ENCODE peak calls at places on chromosomes 4 and X, in ten cellular contexts. One of them, this sample, is unnamed. For H3K4me1, the result is how much of the 10 kb centered on the place peaks cover.

GRCh38 chr4:83356899-83357661 is 22.4 kb upstream of the HPSE start:
- DNase-seq in pancreas: no peak
- DNase-seq in CD8-positive, alpha-beta memory T cell: no peak
- DNase-seq in prostate gland: no peak
- DNase-seq in hepatocyte: peak
- DNase-seq in endodermal cell: no peak
- DNase-seq in uterus: no peak
- DNase-seq in tibial artery: no peak
- DNase-seq in thoracic aorta: no peak
- DNase-seq in cardiac muscle cell: no peak
- DNase-seq in this sample: no peak

GRCh38 chrX:71991164-71991563 is 80.5 kb downstream of the NHSL2 start:
- DNase-seq in pancreas: no peak
- DNase-seq in CD8-positive, alpha-beta memory T cell: no peak
- DNase-seq in prostate gland: no peak
- DNase-seq in hepatocyte: no peak
- DNase-seq in endodermal cell: peak
- DNase-seq in uterus: no peak
- DNase-seq in tibial artery: no peak
- DNase-seq in thoracic aorta: no peak
- DNase-seq in cardiac muscle cell: no peak
- DNase-seq in this sample: no peak

GRCh38 chr4:3470244-3471097 is 7.4 kb downstream of the DOK7 start:
- DNase-seq in pancreas: peak
- DNase-seq in CD8-positive, alpha-beta memory T cell: no peak
- DNase-seq in prostate gland: no peak
- DNase-seq in hepatocyte: no peak
- DNase-seq in endodermal cell: no peak
- DNase-seq in uterus: no peak
- DNase-seq in tibial artery: no peak
- DNase-seq in thoracic aorta: no peak
- DNase-seq in cardiac muscle cell: no peak
- DNase-seq in this sample: no peak

GRCh38 chr4:1635452-1635851 is 48.7 kb downstream of the FAM53A start:
- DNase-seq in pancreas: no peak
- DNase-seq in CD8-positive, alpha-beta memory T cell: no peak
- DNase-seq in prostate gland: no peak
- DNase-seq in hepatocyte: no peak
- DNase-seq in endodermal cell: no peak
- DNase-seq in uterus: no peak
- DNase-seq in tibial artery: no peak
- DNase-seq in thoracic aorta: no peak
- DNase-seq in cardiac muscle cell: no peak
- DNase-seq in this sample: no peak

GRCh38 chrX:55668084-55668483 is 44.9 kb downstream of the FOXR2 start:
- DNase-seq in pancreas: no peak
- DNase-seq in CD8-positive, alpha-beta memory T cell: no peak
- DNase-seq in prostate gland: no peak
- DNase-seq in hepatocyte: no peak
- DNase-seq in endodermal cell: no peak
- DNase-seq in uterus: no peak
- DNase-seq in tibial artery: no peak
- DNase-seq in thoracic aorta: no peak
- DNase-seq in cardiac muscle cell: no peak
- DNase-seq in this sample: no peak

GRCh38 chrX:132692066-132692465 is 203.2 kb upstream of the MBNL3 start:
- DNase-seq in pancreas: no peak
- DNase-seq in CD8-positive, alpha-beta memory T cell: no peak
- DNase-seq in prostate gland: no peak
- DNase-seq in hepatocyte: peak
- DNase-seq in endodermal cell: peak
- DNase-seq in uterus: peak
- DNase-seq in tibial artery: peak
- DNase-seq in thoracic aorta: no peak
- DNase-seq in cardiac muscle cell: no peak
- DNase-seq in this sample: no peak

GRCh38 chrX:12956704-12957541 is 18.0 kb upstream of the TMSB4X start:
- DNase-seq in pancreas: no peak
- DNase-seq in CD8-positive, alpha-beta memory T cell: peak
- DNase-seq in prostate gland: no peak
- DNase-seq in hepatocyte: peak
- DNase-seq in endodermal cell: no peak
- DNase-seq in uterus: no peak
- DNase-seq in tibial artery: no peak
- DNase-seq in thoracic aorta: no peak
- DNase-seq in cardiac muscle cell: no peak
- DNase-seq in this sample: no peak

GRCh38 chr4:19944251-19944650 is 307.5 kb upstream of the SLIT2 start:
- DNase-seq in pancreas: no peak
- DNase-seq in CD8-positive, alpha-beta memory T cell: no peak
- DNase-seq in prostate gland: no peak
- DNase-seq in hepatocyte: no peak
- DNase-seq in endodermal cell: no peak
- DNase-seq in uterus: no peak
- DNase-seq in tibial artery: no peak
- DNase-seq in thoracic aorta: no peak
- DNase-seq in cardiac muscle cell: no peak
- DNase-seq in this sample: no peak

GRCh38 chrX:136747003-136747986 is 33.4 kb downstream of the ARHGEF6 start:
- DNase-seq in pancreas: no peak
- DNase-seq in CD8-positive, alpha-beta memory T cell: no peak
- DNase-seq in prostate gland: no peak
- DNase-seq in hepatocyte: no peak
- DNase-seq in endodermal cell: no peak
- DNase-seq in uterus: no peak
- DNase-seq in tibial artery: no peak
- DNase-seq in thoracic aorta: no peak
- DNase-seq in cardiac muscle cell: no peak
- DNase-seq in this sample: no peak

GRCh38 chrX:49762175-49762704 is 66.5 kb upstream of the PAGE1 start:
- DNase-seq in pancreas: no peak
- DNase-seq in CD8-positive, alpha-beta memory T cell: no peak
- DNase-seq in prostate gland: no peak
- DNase-seq in hepatocyte: no peak
- DNase-seq in endodermal cell: no peak
- DNase-seq in uterus: no peak
- DNase-seq in tibial artery: no peak
- DNase-seq in thoracic aorta: no peak
- DNase-seq in cardiac muscle cell: no peak
- DNase-seq in this sample: no peak

DNA sequence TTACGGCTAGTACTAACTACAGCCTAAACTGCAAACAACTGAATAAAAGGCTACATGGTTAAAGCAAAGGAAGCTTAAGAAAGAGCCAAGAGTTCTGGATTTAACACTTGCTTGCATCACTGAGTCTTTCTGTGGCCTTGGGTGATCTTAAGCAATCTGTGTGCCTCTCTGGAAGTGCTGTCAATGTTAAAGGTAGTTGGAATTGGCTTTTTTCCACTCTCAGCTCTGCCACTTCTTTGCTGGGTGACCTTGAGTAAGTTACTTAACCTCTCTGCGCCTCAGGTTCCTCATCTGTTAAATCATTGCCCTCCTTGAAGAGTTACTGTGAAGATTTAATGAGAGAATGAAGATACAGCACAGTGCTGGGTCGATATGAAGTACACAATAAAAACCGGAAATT is 15.7 kb downstream of the SLC2A9 start:
- DNase-seq in pancreas: no peak
- DNase-seq in CD8-positive, alpha-beta memory T cell: no peak
- DNase-seq in prostate gland: no peak
- DNase-seq in hepatocyte: no peak
- DNase-seq in endodermal cell: no peak
- DNase-seq in uterus: no peak
- DNase-seq in tibial artery: no peak
- DNase-seq in thoracic aorta: no peak
- DNase-seq in cardiac muscle cell: no peak
- DNase-seq in this sample: no peak
- H3K27ac ChIP-seq in pancreas: peak
- H3K27ac ChIP-seq in CD8-positive, alpha-beta memory T cell: no peak
- H3K27ac ChIP-seq in prostate gland: peak
- H3K27ac ChIP-seq in hepatocyte: peak
- H3K27ac ChIP-seq in endodermal cell: no peak
- H3K27ac ChIP-seq in uterus: peak
- H3K27ac ChIP-seq in tibial artery: peak
- H3K27ac ChIP-seq in thoracic aorta: peak
- H3K27ac ChIP-seq in cardiac muscle cell: no peak
- H3K27ac ChIP-seq in this sample: peak

DNA sequence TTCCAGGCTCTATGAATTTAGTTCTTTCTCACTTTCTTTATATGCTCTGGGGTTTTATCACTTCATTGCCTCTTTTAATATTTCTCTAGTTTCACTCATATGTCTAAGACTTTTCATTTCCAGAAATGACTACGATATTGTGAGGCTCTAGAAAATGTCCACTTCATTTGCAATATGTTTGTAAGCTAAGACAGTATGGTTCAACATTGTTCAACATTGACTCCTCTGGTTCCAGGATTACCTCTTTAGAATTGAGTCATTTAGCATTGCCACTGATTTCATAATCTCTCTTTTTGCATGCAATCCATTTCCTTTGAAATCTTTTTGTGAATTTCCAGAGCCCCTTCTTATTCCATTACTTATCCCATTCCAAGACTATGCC is 32.3 kb downstream of the BBS12 start:
- DNase-seq in pancreas: no peak
- DNase-seq in CD8-positive, alpha-beta memory T cell: no peak
- DNase-seq in prostate gland: no peak
- DNase-seq in hepatocyte: no peak
- DNase-seq in endodermal cell: no peak
- DNase-seq in uterus: no peak
- DNase-seq in tibial artery: no peak
- DNase-seq in thoracic aorta: no peak
- DNase-seq in cardiac muscle cell: no peak
- DNase-seq in this sample: no peak
- H3K4me3 ChIP-seq in pancreas: no peak
- H3K4me3 ChIP-seq in CD8-positive, alpha-beta memory T cell: no peak
- H3K4me3 ChIP-seq in prostate gland: no peak
- H3K4me3 ChIP-seq in hepatocyte: no peak
- H3K4me3 ChIP-seq in endodermal cell: no peak
- H3K4me3 ChIP-seq in uterus: no peak
- H3K4me3 ChIP-seq in tibial artery: no peak
- H3K4me3 ChIP-seq in thoracic aorta: no peak
- H3K4me3 ChIP-seq in cardiac muscle cell: no peak
- H3K4me3 ChIP-seq in this sample: no peak

DNA sequence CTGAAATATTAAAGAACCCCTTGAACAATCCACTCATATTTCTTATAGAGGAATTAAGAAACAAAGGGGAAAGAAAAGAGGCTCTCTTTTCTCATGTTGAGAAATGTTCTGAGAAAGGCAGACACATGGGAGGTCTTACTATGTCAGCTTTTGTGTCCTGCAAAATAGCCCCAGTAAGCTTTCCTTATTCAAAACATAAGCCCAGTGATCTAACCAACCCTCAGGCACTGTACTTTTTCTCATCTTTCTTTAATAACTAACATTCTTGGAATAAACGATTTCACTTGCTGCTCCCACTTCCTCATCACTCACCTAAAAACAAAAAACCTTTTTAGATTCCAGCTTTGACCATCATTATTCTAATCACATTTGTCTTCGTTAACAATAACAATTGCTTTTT is 115.9 kb downstream of the GLRA3 start:
- DNase-seq in pancreas: no peak
- DNase-seq in CD8-positive, alpha-beta memory T cell: no peak
- DNase-seq in prostate gland: no peak
- DNase-seq in hepatocyte: no peak
- DNase-seq in endodermal cell: no peak
- DNase-seq in uterus: no peak
- DNase-seq in tibial artery: no peak
- DNase-seq in thoracic aorta: no peak
- DNase-seq in cardiac muscle cell: no peak
- DNase-seq in this sample: no peak
- H3K4me1 ChIP-seq in pancreas: under half
- H3K4me1 ChIP-seq in CD8-positive, alpha-beta memory T cell: under half
- H3K4me1 ChIP-seq in prostate gland: under half
- H3K4me1 ChIP-seq in hepatocyte: under half
- H3K4me1 ChIP-seq in endodermal cell: under half
- H3K4me1 ChIP-seq in uterus: under half
- H3K4me1 ChIP-seq in tibial artery: under half
- H3K4me1 ChIP-seq in thoracic aorta: under half
- H3K4me1 ChIP-seq in cardiac muscle cell: under half
- H3K4me1 ChIP-seq in this sample: under half

GRCh38 chr4:76718021-76718420 is 179.9 kb downstream of the SOWAHB start:
- DNase-seq in pancreas: no peak
- DNase-seq in CD8-positive, alpha-beta memory T cell: no peak
- DNase-seq in prostate gland: no peak
- DNase-seq in hepatocyte: no peak
- DNase-seq in endodermal cell: no peak
- DNase-seq in uterus: no peak
- DNase-seq in tibial artery: no peak
- DNase-seq in thoracic aorta: no peak
- DNase-seq in cardiac muscle cell: no peak
- DNase-seq in this sample: no peak
- H3K27ac ChIP-seq in pancreas: no peak
- H3K27ac ChIP-seq in CD8-positive, alpha-beta memory T cell: no peak
- H3K27ac ChIP-seq in prostate gland: peak
- H3K27ac ChIP-seq in hepatocyte: no peak
- H3K27ac ChIP-seq in endodermal cell: no peak
- H3K27ac ChIP-seq in uterus: no peak
- H3K27ac ChIP-seq in tibial artery: peak
- H3K27ac ChIP-seq in thoracic aorta: peak
- H3K27ac ChIP-seq in cardiac muscle cell: no peak
- H3K27ac ChIP-seq in this sample: no peak

GRCh38 chr4:8642651-8643321 is 50.2 kb downstream of the CPZ start:
- DNase-seq in pancreas: no peak
- DNase-seq in CD8-positive, alpha-beta memory T cell: no peak
- DNase-seq in prostate gland: no peak
- DNase-seq in hepatocyte: no peak
- DNase-seq in endodermal cell: no peak
- DNase-seq in uterus: no peak
- DNase-seq in tibial artery: no peak
- DNase-seq in thoracic aorta: no peak
- DNase-seq in cardiac muscle cell: no peak
- DNase-seq in this sample: no peak

GRCh38 chr4:8641256-8641655 is 48.7 kb downstream of the CPZ start:
- DNase-seq in pancreas: peak
- DNase-seq in CD8-positive, alpha-beta memory T cell: no peak
- DNase-seq in prostate gland: no peak
- DNase-seq in hepatocyte: no peak
- DNase-seq in endodermal cell: no peak
- DNase-seq in uterus: no peak
- DNase-seq in tibial artery: no peak
- DNase-seq in thoracic aorta: no peak
- DNase-seq in cardiac muscle cell: no peak
- DNase-seq in this sample: no peak

GRCh38 chr4:8640816-8641215 is 48.3 kb downstream of the CPZ start:
- DNase-seq in pancreas: no peak
- DNase-seq in CD8-positive, alpha-beta memory T cell: no peak
- DNase-seq in prostate gland: no peak
- DNase-seq in hepatocyte: no peak
- DNase-seq in endodermal cell: no peak
- DNase-seq in uterus: no peak
- DNase-seq in tibial artery: no peak
- DNase-seq in thoracic aorta: no peak
- DNase-seq in cardiac muscle cell: no peak
- DNase-seq in this sample: no peak

GRCh38 chr4:8643441-8643840 is 50.9 kb downstream of the CPZ start:
- DNase-seq in pancreas: no peak
- DNase-seq in CD8-positive, alpha-beta memory T cell: no peak
- DNase-seq in prostate gland: no peak
- DNase-seq in hepatocyte: no peak
- DNase-seq in endodermal cell: no peak
- DNase-seq in uterus: no peak
- DNase-seq in tibial artery: no peak
- DNase-seq in thoracic aorta: no peak
- DNase-seq in cardiac muscle cell: no peak
- DNase-seq in this sample: no peak

GRCh38 chr4:8641931-8642650 is 49.5 kb downstream of the CPZ start:
- DNase-seq in pancreas: peak
- DNase-seq in CD8-positive, alpha-beta memory T cell: no peak
- DNase-seq in prostate gland: no peak
- DNase-seq in hepatocyte: no peak
- DNase-seq in endodermal cell: no peak
- DNase-seq in uterus: no peak
- DNase-seq in tibial artery: no peak
- DNase-seq in thoracic aorta: no peak
- DNase-seq in cardiac muscle cell: no peak
- DNase-seq in this sample: no peak
- H3K4me3 ChIP-seq in pancreas: no peak
- H3K4me3 ChIP-seq in CD8-positive, alpha-beta memory T cell: no peak
- H3K4me3 ChIP-seq in prostate gland: no peak
- H3K4me3 ChIP-seq in hepatocyte: no peak
- H3K4me3 ChIP-seq in endodermal cell: no peak
- H3K4me3 ChIP-seq in uterus: no peak
- H3K4me3 ChIP-seq in tibial artery: no peak
- H3K4me3 ChIP-seq in thoracic aorta: no peak
- H3K4me3 ChIP-seq in cardiac muscle cell: no peak
- H3K4me3 ChIP-seq in this sample: no peak